ENCODE peak calls at places on chromosomes 3 and 15, in seven cellular contexts. W is stimulated activated CD4-positive, alpha-beta T cell treated with anti-CD3 and anti-CD28 coated beads, Interleukin-1b, Interleukin-23, amount 100 ng/mL, for 1 hour; L is T-helper 2 cell; G is epithelial cell of prostate; Z is nephron progenitor cell; K is NCI-H187; R is naive thymus-derived CD4-positive, alpha-beta T cell. F is an unnamed sample.

GRCh38 chr3:107416886-107417285 is 39.6 kb downstream of the CCDC54 start:
- DNase-seq in Z (no peak), K (no peak), G (no peak), R (no peak), W (no peak), L (no peak), F (no peak)

GRCh38 chr3:188327433-188327832 is 173.5 kb downstream of the LPP start:
- DNase-seq in G (no peak), W (no peak), K (no peak), Z (no peak), R (no peak), L (no peak), F (no peak)

GRCh38 chr3:174218011-174218410 is 641.1 kb upstream of the NAALADL2 start:
- DNase-seq in R (no peak), L (no peak), Z (no peak), K (no peak), W (no peak), G (no peak), F (no peak)

GRCh38 chr3:127847236-127847720 is 25.0 kb upstream of the MGLL start:
- DNase-seq in R (no peak), G (no peak), L (no peak), W (no peak), K (no peak), Z (no peak), F (no peak)

GRCh38 chr3:161139686-161140085 is 34.5 kb upstream of the B3GALNT1 start:
- DNase-seq in Z (no peak), K (no peak), R (no peak), L (no peak), W (no peak), G (peak; percentile 10), F (no peak)

GRCh38 chr3:43302116-43302880 is 16.0 kb downstream of the SNRK start:
- DNase-seq in Z (no peak), G (no peak), R (no peak), K (no peak), W (no peak), L (no peak), F (no peak)

GRCh38 chr15:33735637-33736247 is 232.6 kb upstream of the CHRM5 start:
- DNase-seq in G (no peak), Z (peak; percentile 31), K (no peak), W (no peak), R (no peak), L (no peak), F (no peak)

GRCh38 chr15:99345832-99346462 is 94.7 kb downstream of the LRRC28 start:
- DNase-seq in L (no peak), W (no peak), Z (no peak), G (no peak), K (no peak), R (no peak), F (no peak)

GRCh38 chr3:86438544-86438943 is 552.4 kb downstream of the VGLL3 start:
- DNase-seq in W (no peak), G (no peak), L (no peak), R (no peak), Z (no peak), K (no peak), F (no peak)

GRCh38 chr3:80767599-80767998 is 993.8 kb downstream of the GBE1 start:
- DNase-seq in R (no peak), W (no peak), L (no peak), G (no peak), Z (no peak), K (no peak), F (no peak)

GRCh38 chr3:134624537-134625287 is 26.1 kb downstream of the KY start:
- DNase-seq in G (no peak), K (no peak), Z (no peak), W (no peak), L (no peak), R (no peak), F (no peak)

GRCh38 chr3:188091746-188092145 is 62.2 kb upstream of the LPP start:
- DNase-seq in L (no peak), G (no peak), R (no peak), W (no peak), Z (no peak), K (no peak), F (no peak)

GRCh38 chr3:180184806-180185205 is 148.1 kb upstream of the PEX5L start:
- DNase-seq in Z (no peak), G (no peak), W (no peak), R (no peak), L (no peak), K (no peak), F (no peak)

GRCh38 chr15:55796321-55796965 is 53.5 kb upstream of the PRTG start:
- DNase-seq in R (no peak), W (no peak), G (no peak), K (no peak), L (no peak), Z (no peak), F (no peak)

GRCh38 chr3:190644766-190645165 is 130.9 kb downstream of the IL1RAP start:
- DNase-seq in G (peak; percentile 0), R (no peak), L (no peak), W (no peak), Z (no peak), K (no peak), F (no peak)

GRCh38 chr3:129117134-129117533 is 4.5 kb downstream of the RAB43 start:
- DNase-seq in L (no peak), Z (no peak), W (no peak), K (no peak), R (no peak), G (no peak), F (no peak)

GRCh38 chr15:98515186-98515585 is 133.2 kb upstream of the IGF1R start:
- DNase-seq in R (no peak), K (no peak), Z (no peak), G (no peak), L (no peak), W (no peak), F (no peak)

GRCh38 chr3:192816274-192816853 is 89.0 kb upstream of the FGF12 start:
- DNase-seq in G (no peak), R (peak; percentile 13), Z (peak; percentile 15), L (no peak), K (no peak), W (no peak), F (no peak)

GRCh38 chr3:161274691-161275298 is 53.7 kb downstream of the NMD3 start:
- DNase-seq in L (no peak), R (peak; percentile 27), G (no peak), K (peak; percentile 23), Z (peak; percentile 33), W (no peak), F (peak; percentile 12)

GRCh38 chr3:120155108-120155507 is 60.9 kb upstream of the GSK3B start:
- DNase-seq in L (no peak), R (no peak), Z (no peak), K (no peak), G (no peak), W (no peak), F (no peak)

GRCh38 chr3:186247821-186248814 is 113.9 kb downstream of the DGKG start:
- DNase-seq in W (no peak), Z (no peak), R (no peak), G (no peak), L (no peak), K (no peak), F (no peak)

GRCh38 chr3:144289057-144289456 is 317.4 kb downstream of the DIPK2A start:
- DNase-seq in W (no peak), K (no peak), R (no peak), G (no peak), Z (no peak), L (no peak), F (no peak)

GRCh38 chr15:23416349-23417276 is 30.4 kb downstream of the GOLGA6L2 start:
- DNase-seq in R (no peak), L (no peak), G (no peak), Z (peak; percentile 18), K (no peak), W (no peak), F (no peak)